ENCODE peak calls at places on chromosomes 12 and 14, in six cellular contexts. Q is activated CD4-positive, alpha-beta T cell treated with anti-CD3 and anti-CD28 coated beads for 36 hours; S is activated CD4-positive, CD25-positive, alpha-beta regulatory T cell; L is T-helper 1 cell; U is T-cell; Y is body of pancreas. M is an unnamed sample.

GRCh38 chr12:121278450-121279375 is 17.8 kb downstream of the CAMKK2 start:
- DNase-seq in L (no peak), Y (peak; percentile 63), S (no peak), Q (no peak), U (no peak), M (no peak)

GRCh38 chr12:23525450-23526072 is 423.9 kb downstream of the SOX5 start:
- DNase-seq in U (no peak), Y (no peak), Q (no peak), S (no peak), L (no peak), M (no peak)

GRCh38 chr12:13093191-13093849 is 10.1 kb downstream of the GSG1 start:
- DNase-seq in S (no peak), U (no peak), Q (no peak), Y (no peak), L (no peak), M (no peak)

GRCh38 chr12:93502802-93503623 is 35.7 kb downstream of the MRPL42 start:
- DNase-seq in Y (peak; percentile 25), S (peak; percentile 44), Q (peak; percentile 70), L (peak; percentile 53), U (peak; percentile 59), M (peak; percentile 57)

GRCh38 chr14:25103261-25103660 is 53.3 kb upstream of the STXBP6 start:
- DNase-seq in U (no peak), Y (no peak), S (no peak), L (no peak), Q (no peak), M (no peak)

GRCh38 chr12:90010089-90010488 is 301.5 kb upstream of the ATP2B1 start:
- DNase-seq in U (no peak), Q (no peak), L (no peak), Y (no peak), S (no peak), M (no peak)

GRCh38 chr12:105823810-105824209 is 314.9 kb downstream of the NUAK1 start:
- DNase-seq in Y (no peak), S (no peak), U (no peak), L (no peak), Q (no peak), M (no peak)

GRCh38 chr12:30840715-30841114 is 85.8 kb upstream of the TSPAN11 start:
- DNase-seq in U (no peak), L (no peak), Y (no peak), Q (no peak), S (no peak), M (no peak)

GRCh38 chr12:8648598-8649205 is 13.9 kb downstream of the MFAP5 start:
- DNase-seq in S (peak; percentile 55), Q (peak; percentile 88), Y (no peak), U (no peak), L (peak; percentile 76), M (no peak)

GRCh38 chr12:129659927-129660326 is 243.9 kb downstream of the TMEM132D start:
- DNase-seq in S (no peak), Q (no peak), L (no peak), U (no peak), Y (no peak), M (no peak)

GRCh38 chr12:15778126-15778525 is 11.1 kb downstream of the EPS8 start:
- DNase-seq in Q (no peak), Y (no peak), S (no peak), U (no peak), L (no peak), M (no peak)

GRCh38 chr12:104339663-104340062 is 36.1 kb downstream of the EID3 start:
- DNase-seq in Y (no peak), S (no peak), L (no peak), Q (no peak), U (no peak), M (no peak)

GRCh38 chr14:101457177-101457935 is 103.9 kb upstream of the DIO3 start:
- DNase-seq in S (no peak), L (no peak), Q (no peak), Y (no peak), U (no peak), M (no peak)

GRCh38 chr14:101187816-101188570 is 284.5 kb upstream of the RTL1 start:
- DNase-seq in L (no peak), U (no peak), S (no peak), Q (no peak), Y (no peak), M (no peak)